ENCODE peak calls at places on chromosomes 4 and X, in six cellular contexts. F is neuronal stem cell, I is Karpas-422, T is adrenal gland, M is right cardiac atrium, X is epithelial cell of esophagus. Z is an unnamed sample.

GRCh38 chr4:156654410-156654809 is 317.2 kb downstream of the PDGFC start:
- DNase-seq in F (no peak), I (no peak), T (no peak), M (no peak), X (peak), Z (no peak)

GRCh38 chrX:31663172-31663571 is 591.3 kb upstream of the FTHL17 start:
- DNase-seq in F (no peak), I (no peak), T (no peak), M (no peak), X (no peak), Z (no peak)

GRCh38 chr4:111045992-111046391 is 423.1 kb upstream of the PITX2 start:
- DNase-seq in F (no peak), I (no peak), T (no peak), M (no peak), X (no peak), Z (no peak)

GRCh38 chr4:156594619-156595018 is 377.0 kb downstream of the PDGFC start:
- DNase-seq in F (no peak), I (no peak), T (peak), M (peak), X (peak), Z (peak)

GRCh38 chrX:32591589-32591988 is 619.8 kb downstream of the DMD start:
- DNase-seq in F (no peak), I (no peak), T (no peak), M (no peak), X (no peak), Z (no peak)

GRCh38 chr4:101357751-101358150 is 10.4 kb upstream of the PPP3CA start:
- DNase-seq in F (no peak), I (no peak), T (no peak), M (no peak), X (no peak), Z (no peak)

GRCh38 chr4:118941149-118941548 is 52.5 kb downstream of the SYNPO2 start:
- DNase-seq in F (no peak), I (no peak), T (peak), M (no peak), X (peak), Z (peak)

GRCh38 chr4:74033721-74034120 is 4.8 kb downstream of the CXCL3 start:
- DNase-seq in F (no peak), I (no peak), T (no peak), M (no peak), X (peak), Z (no peak)

GRCh38 chr4:4542824-4543485 is 1.1 kb upstream of the STX18 start:
- DNase-seq in F (no peak), I (peak), T (no peak), M (no peak), X (peak), Z (no peak)

GRCh38 chrX:29890004-29890403 is 325.4 kb upstream of the MAGEB2 start:
- DNase-seq in F (no peak), I (no peak), T (no peak), M (no peak), X (no peak), Z (no peak)

GRCh38 chr4:184064877-184065276 is 152.8 kb downstream of the ENPP6 start:
- DNase-seq in F (no peak), I (no peak), T (no peak), M (no peak), X (no peak), Z (no peak)

GRCh38 chrX:21802054-21802660 is 37.3 kb upstream of the MBTPS2 start:
- DNase-seq in F (no peak), I (no peak), T (no peak), M (no peak), X (no peak), Z (no peak)

GRCh38 chrX:70434914-70435586 is 9.6 kb upstream of the DLG3 start:
- DNase-seq in F (no peak), I (no peak), T (peak), M (peak), X (no peak), Z (no peak)

DNA sequence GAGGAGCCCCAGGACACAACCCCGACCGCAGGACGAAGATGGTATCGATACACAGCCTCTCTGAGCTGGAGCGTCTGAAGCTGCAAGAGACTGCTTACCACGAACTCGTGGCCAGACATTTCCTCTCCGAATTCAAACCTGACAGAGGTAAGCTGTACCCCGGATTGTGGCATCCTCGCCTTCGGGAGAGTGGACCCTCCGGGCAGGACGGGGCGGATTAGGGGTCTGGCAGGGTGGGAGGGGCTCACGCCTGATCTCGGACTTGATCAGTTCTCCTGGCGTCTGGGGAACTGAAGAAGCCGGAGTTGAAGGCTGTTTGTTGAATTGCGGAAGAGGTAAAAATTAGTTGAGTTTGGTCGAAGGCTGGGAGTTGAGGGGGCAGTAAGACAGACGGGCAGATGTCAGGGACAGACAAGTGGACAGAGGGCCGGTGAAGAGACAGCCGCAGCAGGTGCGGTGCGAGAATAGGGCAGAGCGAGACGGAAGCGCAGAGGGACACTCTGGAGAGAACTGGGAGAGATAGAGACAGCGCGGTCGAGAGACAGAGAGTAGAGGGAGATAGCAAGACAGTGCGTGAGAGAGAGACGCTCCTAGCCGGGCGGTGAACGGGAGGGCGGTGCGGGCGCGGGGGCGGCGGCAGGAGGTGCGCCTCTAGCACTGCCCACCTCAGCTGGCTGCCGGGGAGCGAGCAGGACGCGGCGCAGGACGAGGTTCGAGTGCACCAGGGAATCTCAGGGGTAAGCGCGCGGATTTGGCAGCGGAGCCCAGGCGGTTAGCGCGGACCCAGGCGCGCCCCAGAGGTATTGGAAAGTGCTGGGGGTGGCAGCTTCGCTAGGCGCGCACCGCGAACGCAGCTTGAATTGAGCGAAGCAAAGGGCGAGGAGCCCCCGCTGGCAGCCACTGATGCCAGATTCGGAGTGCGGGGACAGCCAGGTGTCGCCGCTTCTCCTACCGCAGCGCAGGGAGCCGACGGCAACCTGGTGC is 23.9 kb downstream of the ARHGAP36 start:
- DNase-seq in F (no peak), I (no peak), T (no peak), M (no peak), X (no peak), Z (no peak)
- H3K4me3 ChIP-seq in F (no peak), I (no peak), T (no peak), M (no peak), X (no peak), Z (no peak)

DNA sequence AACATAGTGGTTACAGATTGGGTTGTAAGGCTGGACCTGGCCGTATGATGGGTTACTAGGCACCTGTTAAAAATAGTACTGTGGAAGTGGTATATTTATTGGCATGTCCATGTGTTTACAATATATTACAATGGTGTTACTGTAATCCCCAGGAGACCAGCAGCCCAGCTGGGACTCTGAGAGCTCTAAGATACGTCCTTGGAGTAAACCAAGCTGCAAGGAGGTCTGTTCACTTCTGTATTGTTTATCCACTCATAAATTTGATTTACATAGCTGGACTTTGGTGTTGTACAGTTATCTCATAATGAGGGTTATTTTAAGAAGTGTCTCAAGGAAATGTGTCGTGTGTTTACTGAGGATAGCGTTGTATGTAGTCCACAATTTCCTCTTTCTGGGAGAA is 93.8 kb downstream of the TBL1X start:
- DNase-seq in F (no peak), I (no peak), T (no peak), M (no peak), X (no peak), Z (no peak)
- H3K4me3 ChIP-seq in F (no peak), I (no peak), T (no peak), M (no peak), X (no peak), Z (no peak)

GRCh38 chr4:107389965-107390364 is 330.1 kb downstream of the PAPSS1 start:
- DNase-seq in F (no peak), I (no peak), T (no peak), M (no peak), X (no peak), Z (no peak)

GRCh38 chr4:107391630-107392028 is 328.4 kb downstream of the PAPSS1 start:
- DNase-seq in F (no peak), I (no peak), T (no peak), M (no peak), X (no peak), Z (no peak)

GRCh38 chr4:107392951-107393350 is 327.1 kb downstream of the PAPSS1 start:
- DNase-seq in F (no peak), I (no peak), T (no peak), M (no peak), X (peak), Z (peak)

GRCh38 chr4:107391009-107391629 is 328.9 kb downstream of the PAPSS1 start:
- DNase-seq in F (no peak), I (no peak), T (no peak), M (no peak), X (no peak), Z (no peak)

GRCh38 chr4:107392380-107392779 is 327.7 kb downstream of the PAPSS1 start:
- DNase-seq in F (no peak), I (no peak), T (no peak), M (no peak), X (no peak), Z (no peak)
- H3K4me3 ChIP-seq in F (no peak), I (no peak), T (no peak), M (no peak), X (no peak), Z (no peak)

DNA sequence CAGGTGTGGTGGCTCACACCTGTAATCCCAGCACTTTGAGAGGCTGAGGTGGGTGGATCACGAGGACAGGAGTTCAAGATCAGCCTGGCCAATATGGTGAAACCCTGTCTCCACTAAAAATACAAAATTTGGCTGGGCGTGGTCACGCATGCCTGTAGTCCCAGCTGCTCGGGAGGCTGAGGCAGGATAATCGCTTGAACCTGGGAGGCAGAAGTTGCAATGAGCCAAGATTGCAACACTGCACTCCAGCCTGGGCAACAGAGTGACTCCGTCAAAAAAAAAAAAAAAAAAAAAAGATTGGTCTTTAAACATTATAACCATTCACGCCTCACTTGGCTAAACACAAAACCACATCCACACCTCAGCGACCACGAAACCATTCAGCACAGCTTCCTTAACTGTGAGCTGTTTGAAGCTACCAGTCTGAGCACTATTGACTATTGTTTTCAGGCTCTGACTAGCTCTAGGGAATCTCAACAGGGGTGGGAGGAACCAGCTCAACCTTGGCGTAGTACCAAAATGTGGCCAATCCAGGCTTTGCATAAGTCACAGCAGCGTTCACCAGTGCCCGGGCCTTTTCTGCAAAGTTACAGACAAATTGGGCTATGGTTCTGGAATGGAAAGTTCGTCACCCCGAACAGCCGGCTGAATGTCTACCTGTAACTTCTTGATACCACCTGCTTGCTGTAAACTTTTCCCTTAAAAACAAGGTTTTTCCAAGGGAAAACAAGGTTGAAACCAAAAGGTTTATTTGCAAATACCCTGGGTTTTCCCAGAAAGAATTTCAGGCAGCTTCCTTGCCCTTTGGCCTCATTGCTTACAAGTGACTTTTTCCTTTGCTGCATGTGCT is 73.6 kb upstream of the DHX15 start:
- DNase-seq in F (no peak), I (peak), T (no peak), M (peak), X (peak), Z (no peak)
- H3K4me3 ChIP-seq in F (no peak), I (no peak), T (no peak), M (no peak), X (no peak), Z (no peak)

GRCh38 chrX:120402363-120402762 is 40.5 kb downstream of the ATP1B4 start:
- DNase-seq in F (no peak), I (no peak), T (no peak), M (no peak), X (peak), Z (no peak)

GRCh38 chrX:120406638-120407037 is 44.7 kb downstream of the ATP1B4 start:
- DNase-seq in F (no peak), I (no peak), T (no peak), M (no peak), X (no peak), Z (no peak)

GRCh38 chrX:120408168-120408567 is 46.3 kb downstream of the ATP1B4 start:
- DNase-seq in F (no peak), I (no peak), T (no peak), M (no peak), X (no peak), Z (no peak)
- H3K4me3 ChIP-seq in F (no peak), I (no peak), T (no peak), M (no peak), X (no peak), Z (no peak)

DNA sequence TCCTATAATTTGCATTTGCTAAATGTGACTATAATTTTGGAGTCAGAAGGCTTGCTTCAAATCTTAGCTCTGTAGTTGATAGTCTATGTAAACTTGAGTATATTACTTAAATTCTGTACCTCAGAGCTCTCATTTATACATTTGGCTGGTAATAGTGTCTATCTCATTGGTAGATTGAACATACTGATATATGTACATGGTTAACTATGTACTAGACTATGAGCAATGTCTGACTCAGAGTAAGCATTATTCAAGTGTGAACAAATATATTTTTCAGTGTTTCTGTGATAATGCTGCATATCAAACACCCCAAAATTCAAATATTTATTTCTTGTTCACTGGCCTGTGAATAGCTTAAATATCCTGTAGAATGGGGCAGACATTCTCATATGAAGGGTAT is 1568.9 kb upstream of the PABPC4L start:
- DNase-seq in F (no peak), I (no peak), T (no peak), M (no peak), X (peak), Z (no peak)
- H3K4me3 ChIP-seq in F (no peak), I (no peak), T (no peak), M (no peak), X (no peak), Z (no peak)

GRCh38 chr4:53906786-53907185 is 157.6 kb downstream of the CHIC2 start:
- DNase-seq in F (no peak), I (peak), T (no peak), M (no peak), X (no peak), Z (no peak)
- H3K4me3 ChIP-seq in F (no peak), I (peak), T (no peak), M (no peak), X (no peak), Z (no peak)